ENCODE peak calls at places on chromosomes 2 and 18, in six cellular contexts. One of them, this sample, is unnamed.
A peak's percentile ranks its signal among the peaks of the same experiment; 100 is the strongest.

GRCh38 chr2:181813963-181814565 is 77.5 kb upstream of the ITPRID2 start:
- DNase-seq in nephron progenitor cell: no peak
- DNase-seq in neural crest cell: no peak
- DNase-seq in BJ: peak; percentile 8
- DNase-seq in cardiac fibroblast: peak; percentile 70
- DNase-seq in brain microvascular endothelial cell: peak; percentile 76
- DNase-seq in this sample: no peak

GRCh38 chr2:1620081-1620480 is 124.2 kb downstream of the PXDN start:
- DNase-seq in BJ: no peak
- DNase-seq in brain microvascular endothelial cell: no peak
- DNase-seq in neural crest cell: no peak
- DNase-seq in nephron progenitor cell: no peak
- DNase-seq in cardiac fibroblast: no peak
- DNase-seq in this sample: no peak

GRCh38 chr18:3401669-3402620 is 48.0 kb upstream of the TGIF1 start:
- DNase-seq in cardiac fibroblast: no peak
- DNase-seq in BJ: no peak
- DNase-seq in brain microvascular endothelial cell: no peak
- DNase-seq in neural crest cell: no peak
- DNase-seq in nephron progenitor cell: no peak
- DNase-seq in this sample: no peak

GRCh38 chr2:129103922-129104878 is 785.5 kb upstream of the HS6ST1 start:
- DNase-seq in nephron progenitor cell: no peak
- DNase-seq in brain microvascular endothelial cell: no peak
- DNase-seq in BJ: no peak
- DNase-seq in neural crest cell: no peak
- DNase-seq in cardiac fibroblast: no peak
- DNase-seq in this sample: no peak

GRCh38 chr2:241935314-241935713 is 65.8 kb downstream of the RTP5 start:
- DNase-seq in BJ: peak; percentile 66
- DNase-seq in cardiac fibroblast: peak; percentile 33
- DNase-seq in brain microvascular endothelial cell: peak; percentile 76
- DNase-seq in neural crest cell: no peak
- DNase-seq in nephron progenitor cell: no peak
- DNase-seq in this sample: no peak

GRCh38 chr2:173459363-173459762 is 104.7 kb downstream of the CDCA7 start:
- DNase-seq in nephron progenitor cell: no peak
- DNase-seq in neural crest cell: no peak
- DNase-seq in cardiac fibroblast: no peak
- DNase-seq in brain microvascular endothelial cell: no peak
- DNase-seq in BJ: no peak
- DNase-seq in this sample: no peak

GRCh38 chr18:63869851-63870250 is 17.7 kb upstream of the SERPINB2 start:
- DNase-seq in cardiac fibroblast: no peak
- DNase-seq in nephron progenitor cell: no peak
- DNase-seq in neural crest cell: no peak
- DNase-seq in BJ: no peak
- DNase-seq in brain microvascular endothelial cell: no peak
- DNase-seq in this sample: no peak

GRCh38 chr2:486381-486780 is 190.8 kb downstream of the TMEM18 start:
- DNase-seq in BJ: no peak
- DNase-seq in brain microvascular endothelial cell: no peak
- DNase-seq in cardiac fibroblast: no peak
- DNase-seq in nephron progenitor cell: no peak
- DNase-seq in neural crest cell: no peak
- DNase-seq in this sample: no peak

GRCh38 chr18:51077217-51077616 is 47.2 kb downstream of the SMAD4 start:
- DNase-seq in neural crest cell: no peak
- DNase-seq in nephron progenitor cell: no peak
- DNase-seq in cardiac fibroblast: peak; percentile 15
- DNase-seq in BJ: peak; percentile 36
- DNase-seq in brain microvascular endothelial cell: peak; percentile 77
- DNase-seq in this sample: no peak

GRCh38 chr2:191607101-191607500 is 70.8 kb upstream of the NABP1 start:
- DNase-seq in BJ: no peak
- DNase-seq in neural crest cell: no peak
- DNase-seq in brain microvascular endothelial cell: no peak
- DNase-seq in nephron progenitor cell: no peak
- DNase-seq in cardiac fibroblast: peak; percentile 54
- DNase-seq in this sample: no peak

GRCh38 chr2:42513252-42513918 is 19.6 kb upstream of the KCNG3 start:
- DNase-seq in nephron progenitor cell: peak; percentile 15
- DNase-seq in cardiac fibroblast: peak; percentile 73
- DNase-seq in BJ: peak; percentile 11
- DNase-seq in brain microvascular endothelial cell: peak; percentile 48
- DNase-seq in neural crest cell: peak; percentile 35
- DNase-seq in this sample: peak; percentile 10

GRCh38 chr2:7044253-7045250 is 127.3 kb downstream of the RNF144A start:
- DNase-seq in cardiac fibroblast: peak; percentile 75
- DNase-seq in neural crest cell: peak; percentile 52
- DNase-seq in BJ: no peak
- DNase-seq in brain microvascular endothelial cell: peak; percentile 52
- DNase-seq in nephron progenitor cell: peak; percentile 60
- DNase-seq in this sample: peak; percentile 22

GRCh38 chr2:168683996-168684395 is 118.4 kb upstream of the NOSTRIN start:
- DNase-seq in cardiac fibroblast: no peak
- DNase-seq in BJ: no peak
- DNase-seq in nephron progenitor cell: no peak
- DNase-seq in neural crest cell: no peak
- DNase-seq in brain microvascular endothelial cell: no peak
- DNase-seq in this sample: no peak

GRCh38 chr2:152573168-152573567 is 144.1 kb downstream of the PRPF40A start:
- DNase-seq in BJ: peak; percentile 54
- DNase-seq in brain microvascular endothelial cell: peak; percentile 95
- DNase-seq in nephron progenitor cell: no peak
- DNase-seq in cardiac fibroblast: peak; percentile 34
- DNase-seq in neural crest cell: no peak
- DNase-seq in this sample: no peak

GRCh38 chr2:230717595-230717994 is 5.0 kb downstream of the CAB39 start:
- DNase-seq in cardiac fibroblast: no peak
- DNase-seq in nephron progenitor cell: peak; percentile 51
- DNase-seq in neural crest cell: no peak
- DNase-seq in brain microvascular endothelial cell: no peak
- DNase-seq in BJ: no peak
- DNase-seq in this sample: no peak

GRCh38 chr2:47964722-47965434 is 58.6 kb upstream of the FBXO11 start:
- DNase-seq in neural crest cell: no peak
- DNase-seq in nephron progenitor cell: no peak
- DNase-seq in BJ: no peak
- DNase-seq in cardiac fibroblast: no peak
- DNase-seq in brain microvascular endothelial cell: no peak
- DNase-seq in this sample: no peak

GRCh38 chr2:178280261-178280852 is 86.0 kb downstream of the OSBPL6 start:
- DNase-seq in cardiac fibroblast: peak; percentile 65
- DNase-seq in brain microvascular endothelial cell: peak; percentile 79
- DNase-seq in nephron progenitor cell: peak; percentile 15
- DNase-seq in BJ: no peak
- DNase-seq in neural crest cell: peak; percentile 50
- DNase-seq in this sample: no peak

GRCh38 chr2:46296216-46296839 is 879 bp upstream of the EPAS1 start:
- DNase-seq in nephron progenitor cell: no peak
- DNase-seq in cardiac fibroblast: no peak
- DNase-seq in neural crest cell: no peak
- DNase-seq in BJ: no peak
- DNase-seq in brain microvascular endothelial cell: no peak
- DNase-seq in this sample: no peak

GRCh38 chr2:29719626-29720025 is 201.8 kb downstream of the ALK start:
- DNase-seq in nephron progenitor cell: peak; percentile 27
- DNase-seq in neural crest cell: peak; percentile 69
- DNase-seq in brain microvascular endothelial cell: no peak
- DNase-seq in cardiac fibroblast: no peak
- DNase-seq in BJ: no peak
- DNase-seq in this sample: no peak

GRCh38 chr2:220556658-220557057 is 929.2 kb downstream of the SLC4A3 start:
- DNase-seq in neural crest cell: no peak
- DNase-seq in BJ: peak; percentile 10
- DNase-seq in nephron progenitor cell: no peak
- DNase-seq in brain microvascular endothelial cell: peak; percentile 71
- DNase-seq in cardiac fibroblast: peak; percentile 30
- DNase-seq in this sample: no peak

GRCh38 chr2:202780514-202781021 is 91.0 kb downstream of the ICA1L start:
- DNase-seq in cardiac fibroblast: no peak
- DNase-seq in nephron progenitor cell: no peak
- DNase-seq in BJ: peak; percentile 18
- DNase-seq in brain microvascular endothelial cell: peak; percentile 55
- DNase-seq in neural crest cell: no peak
- DNase-seq in this sample: no peak

GRCh38 chr18:75735291-75735690 is 307.8 kb upstream of the SMIM21 start:
- DNase-seq in neural crest cell: no peak
- DNase-seq in brain microvascular endothelial cell: no peak
- DNase-seq in cardiac fibroblast: no peak
- DNase-seq in BJ: no peak
- DNase-seq in nephron progenitor cell: no peak
- DNase-seq in this sample: no peak
- TF ChIP-seq CTCF in neural crest cell: no peak
- TF ChIP-seq CTCF in brain microvascular endothelial cell: no peak
- TF ChIP-seq CTCF in cardiac fibroblast: no peak
- TF ChIP-seq CTCF in BJ: no peak
- TF ChIP-seq CTCF in nephron progenitor cell: no peak
- TF ChIP-seq CTCF in this sample: no peak

DNA sequence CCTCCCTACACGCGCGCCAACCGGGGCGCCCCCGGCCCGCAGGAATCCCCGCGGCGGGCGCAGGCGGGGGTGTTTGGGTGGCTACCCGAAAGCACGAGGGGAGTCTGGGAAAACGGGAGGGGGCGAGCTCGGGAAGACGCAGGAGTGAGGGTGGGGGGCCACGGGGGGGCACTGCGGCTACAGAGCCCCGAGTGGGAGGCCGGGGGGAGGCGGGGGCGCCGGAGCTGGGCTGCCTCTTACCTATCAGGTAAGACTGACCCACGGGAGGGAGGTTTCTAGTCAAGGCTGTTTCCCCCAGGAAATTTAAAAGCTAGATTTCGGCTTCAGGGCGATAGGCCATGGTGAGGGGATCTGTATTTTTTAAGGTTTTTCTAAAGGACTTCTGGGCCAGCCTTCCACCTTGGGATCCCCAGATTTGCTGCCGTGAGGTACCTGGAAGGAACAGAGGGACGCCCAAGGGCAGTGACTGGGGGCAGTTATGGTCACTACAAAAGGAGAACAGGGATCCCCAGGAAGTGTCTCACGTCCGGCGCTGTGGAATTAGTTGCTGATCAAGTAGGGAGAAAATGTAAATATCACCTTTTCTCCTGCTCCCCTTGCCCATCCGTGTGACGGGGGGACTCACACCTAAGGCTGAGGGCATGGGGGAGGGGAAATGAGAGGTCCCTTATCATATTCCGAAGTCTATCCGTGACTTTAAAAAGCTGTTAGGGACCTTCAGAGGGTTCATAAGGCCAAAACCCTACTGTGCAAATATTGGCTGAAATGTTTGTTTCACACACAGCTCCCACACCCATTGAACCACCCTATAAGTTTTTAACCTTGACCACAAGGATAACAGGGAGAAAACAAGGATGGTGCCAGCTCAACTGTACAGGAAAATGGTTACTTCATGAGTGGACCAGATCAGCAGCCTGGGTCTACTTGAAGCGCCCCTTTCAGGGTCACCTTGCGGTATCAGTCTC is 638 bp upstream of the IRS1 start:
- DNase-seq in cardiac fibroblast: peak; percentile 15
- DNase-seq in neural crest cell: no peak
- DNase-seq in BJ: no peak
- DNase-seq in brain microvascular endothelial cell: no peak
- DNase-seq in nephron progenitor cell: peak; percentile 12
- DNase-seq in this sample: no peak
- TF ChIP-seq CTCF in cardiac fibroblast: no peak
- TF ChIP-seq CTCF in neural crest cell: peak; percentile 14
- TF ChIP-seq CTCF in BJ: no peak
- TF ChIP-seq CTCF in brain microvascular endothelial cell: no peak
- TF ChIP-seq CTCF in nephron progenitor cell: no peak
- TF ChIP-seq CTCF in this sample: no peak

GRCh38 chr2:138421315-138421970 is 80.1 kb upstream of the SPOPL start:
- DNase-seq in cardiac fibroblast: peak; percentile 9
- DNase-seq in brain microvascular endothelial cell: no peak
- DNase-seq in nephron progenitor cell: no peak
- DNase-seq in neural crest cell: no peak
- DNase-seq in BJ: no peak
- DNase-seq in this sample: no peak
- TF ChIP-seq CTCF in cardiac fibroblast: no peak
- TF ChIP-seq CTCF in brain microvascular endothelial cell: no peak
- TF ChIP-seq CTCF in nephron progenitor cell: no peak
- TF ChIP-seq CTCF in neural crest cell: no peak
- TF ChIP-seq CTCF in BJ: no peak
- TF ChIP-seq CTCF in this sample: no peak

DNA sequence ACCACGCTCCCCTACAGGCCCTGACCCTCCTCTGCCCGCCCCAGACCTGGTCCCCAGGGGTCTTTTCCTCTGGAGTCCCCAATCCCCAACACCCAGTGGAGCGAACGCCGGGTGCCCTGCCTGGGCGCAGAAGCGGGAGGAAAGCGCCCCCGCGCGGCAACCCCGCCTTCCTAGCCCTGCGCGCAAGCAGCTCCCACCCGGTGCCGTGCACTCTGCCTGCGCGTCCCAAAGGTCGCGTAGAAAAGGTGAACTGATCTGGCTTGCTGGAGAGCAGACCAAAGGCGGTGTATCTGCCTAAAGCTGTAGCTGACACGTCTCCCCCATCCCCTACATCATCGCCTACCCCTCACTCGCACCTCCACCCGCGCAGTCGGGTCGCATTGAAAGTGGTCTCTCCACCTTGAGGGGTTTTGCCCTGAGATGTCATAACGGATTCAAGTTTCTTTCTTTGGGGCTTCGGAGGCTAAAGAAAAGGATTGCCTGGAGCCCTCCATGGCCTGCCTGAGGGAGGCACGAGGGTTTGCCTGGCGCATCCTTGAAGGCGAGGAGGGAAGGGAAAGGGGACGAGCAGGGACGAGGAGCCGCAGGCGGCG is 5.7 kb downstream of the GAD1 start:
- DNase-seq in BJ: no peak
- DNase-seq in nephron progenitor cell: peak; percentile 74
- DNase-seq in cardiac fibroblast: no peak
- DNase-seq in neural crest cell: peak; percentile 47
- DNase-seq in brain microvascular endothelial cell: no peak
- DNase-seq in this sample: no peak
- TF ChIP-seq CTCF in BJ: peak; percentile 19
- TF ChIP-seq CTCF in nephron progenitor cell: peak; percentile 39
- TF ChIP-seq CTCF in cardiac fibroblast: no peak
- TF ChIP-seq CTCF in neural crest cell: peak; percentile 40
- TF ChIP-seq CTCF in brain microvascular endothelial cell: peak; percentile 49
- TF ChIP-seq CTCF in this sample: peak; percentile 42

DNA sequence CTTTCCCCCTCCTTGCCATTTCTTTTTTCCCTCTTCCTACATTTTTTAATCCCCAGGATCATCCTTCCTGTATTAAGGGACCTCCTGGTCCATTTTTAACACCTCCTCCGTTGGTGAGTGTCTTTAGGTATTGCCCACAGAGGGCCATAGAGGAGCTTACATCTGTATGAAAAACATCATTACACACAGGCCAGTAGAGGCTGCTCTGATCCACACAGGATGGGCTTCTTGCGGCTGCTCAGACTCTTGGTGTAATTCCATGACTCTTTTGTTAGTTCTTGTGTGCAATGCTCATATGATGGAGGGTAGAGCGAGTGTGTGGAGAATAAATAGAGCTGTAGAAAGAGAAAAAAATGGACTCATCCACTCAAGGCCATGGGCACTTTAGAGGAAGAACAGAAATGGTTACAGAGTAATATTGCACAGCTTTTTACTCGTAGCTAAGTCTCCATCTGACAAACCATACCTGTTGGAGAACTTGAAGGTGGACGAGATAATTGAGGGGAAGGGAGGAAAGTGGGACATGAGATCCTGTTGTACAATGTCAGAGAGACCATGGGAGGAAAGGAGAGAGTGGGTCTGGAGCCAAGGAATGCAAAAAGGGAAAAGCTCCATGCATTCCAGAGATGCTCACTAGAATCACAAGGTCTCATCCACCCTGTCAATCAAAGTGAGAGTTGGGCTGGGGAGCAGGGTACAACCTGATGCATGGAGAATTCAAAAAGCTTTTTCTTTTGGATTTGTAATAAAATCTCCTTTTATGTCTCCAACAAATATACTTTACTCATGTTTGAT is 129.7 kb upstream of the TNP1 start:
- DNase-seq in BJ: no peak
- DNase-seq in neural crest cell: no peak
- DNase-seq in brain microvascular endothelial cell: peak; percentile 3
- DNase-seq in nephron progenitor cell: no peak
- DNase-seq in cardiac fibroblast: peak; percentile 34
- DNase-seq in this sample: no peak
- TF ChIP-seq CTCF in BJ: peak; percentile 27
- TF ChIP-seq CTCF in neural crest cell: no peak
- TF ChIP-seq CTCF in brain microvascular endothelial cell: peak; percentile 57
- TF ChIP-seq CTCF in nephron progenitor cell: no peak
- TF ChIP-seq CTCF in cardiac fibroblast: peak; percentile 23
- TF ChIP-seq CTCF in this sample: peak; percentile 13

This sample was measured in AG09319.